ENCODE peak calls at places on chromosomes 6 and 20, in ten cellular contexts. N, Q, D, Z, C, B, T, P, U and A are unnamed samples.

GRCh38 chr6:108699290-108700041 is 138.7 kb downstream of the FOXO3 start:
- DNase-seq in Q (peak), U (no peak), P (no peak), B (no peak), Z (no peak), C (peak), N (no peak), D (no peak), T (no peak), A (no peak)

GRCh38 chr6:93819189-93819588 is 399.8 kb upstream of the EPHA7 start:
- DNase-seq in Z (no peak), P (no peak), D (no peak), U (no peak), C (no peak), N (no peak), B (no peak), Q (peak), T (no peak), A (no peak)

GRCh38 chr6:110534731-110535164 is 58.3 kb upstream of the SLC22A16 start:
- DNase-seq in N (no peak), B (no peak), U (peak), D (no peak), C (no peak), Q (peak), P (no peak), T (no peak), Z (no peak), A (no peak)

GRCh38 chr20:51563141-51563596 is 20.6 kb upstream of the NFATC2 start:
- DNase-seq in T (no peak), Z (no peak), U (peak), B (no peak), Q (no peak), N (no peak), C (peak), P (no peak), D (no peak), A (no peak)

GRCh38 chr20:19026121-19026878 is 186.1 kb upstream of the SLC24A3 start:
- DNase-seq in N (no peak), P (no peak), C (peak), T (no peak), Q (no peak), U (no peak), Z (no peak), D (no peak), B (no peak), A (peak)

GRCh38 chr20:50855498-50856474 is 60.9 kb downstream of the BCAS4 start:
- DNase-seq in C (peak), T (no peak), D (peak), B (peak), Z (no peak), N (peak), Q (no peak), P (no peak), U (no peak), A (no peak)

GRCh38 chr20:53409177-53409576 is 184.5 kb downstream of the ZNF217 start:
- DNase-seq in P (no peak), T (no peak), C (no peak), D (no peak), Q (no peak), N (no peak), U (no peak), B (no peak), Z (no peak), A (no peak)

GRCh38 chr6:11215773-11216172 is 16.7 kb downstream of the NEDD9 start:
- DNase-seq in C (no peak), Z (no peak), D (peak), U (no peak), B (peak), Q (no peak), T (no peak), N (no peak), P (no peak), A (no peak)

GRCh38 chr20:7608246-7608645 is 332.0 kb downstream of the HAO1 start:
- DNase-seq in P (no peak), T (no peak), Z (no peak), C (no peak), D (no peak), Q (peak), B (no peak), N (no peak), U (no peak), A (no peak)

GRCh38 chr6:26328265-26328844 is 36.6 kb upstream of the BTN3A2 start:
- DNase-seq in P (no peak), T (no peak), U (no peak), D (no peak), C (no peak), Q (no peak), B (no peak), Z (no peak), N (no peak), A (no peak)

GRCh38 chr6:155273438-155273837 is 9.6 kb downstream of the CLDN20 start:
- DNase-seq in P (no peak), B (no peak), C (peak), Q (peak), T (no peak), U (no peak), Z (no peak), D (no peak), N (peak), A (no peak)

GRCh38 chr6:75201901-75202672 is 3.8 kb downstream of the COL12A1 start:
- DNase-seq in N (peak), D (no peak), Q (peak), T (no peak), Z (no peak), U (peak), C (peak), P (no peak), B (no peak), A (peak)

GRCh38 chr20:63226020-63226943 is 9.4 kb upstream of the BIRC7 start:
- DNase-seq in U (no peak), Z (no peak), T (no peak), P (no peak), D (no peak), C (no peak), N (no peak), B (no peak), Q (no peak), A (no peak)

GRCh38 chr20:57627972-57628650 is 7.9 kb upstream of the ZBP1 start:
- DNase-seq in Z (peak), B (no peak), U (peak), P (no peak), T (peak), C (peak), D (no peak), N (no peak), Q (peak), A (peak)

GRCh38 chr20:58228484-58229197 is at the start of gene ANKRD60:
- DNase-seq in D (no peak), Z (peak), P (no peak), C (peak), N (peak), Q (peak), U (no peak), T (peak), B (no peak), A (peak)

GRCh38 chr6:15350386-15351083 is 104.7 kb downstream of the JARID2 start:
- DNase-seq in B (no peak), P (no peak), D (no peak), U (no peak), Q (peak), C (no peak), Z (no peak), N (no peak), T (no peak), A (no peak)

GRCh38 chr6:1200706-1201105 is 111.2 kb upstream of the FOXQ1 start:
- DNase-seq in U (no peak), C (peak), T (no peak), Q (peak), Z (no peak), D (no peak), P (peak), N (no peak), B (no peak), A (no peak)

DNA sequence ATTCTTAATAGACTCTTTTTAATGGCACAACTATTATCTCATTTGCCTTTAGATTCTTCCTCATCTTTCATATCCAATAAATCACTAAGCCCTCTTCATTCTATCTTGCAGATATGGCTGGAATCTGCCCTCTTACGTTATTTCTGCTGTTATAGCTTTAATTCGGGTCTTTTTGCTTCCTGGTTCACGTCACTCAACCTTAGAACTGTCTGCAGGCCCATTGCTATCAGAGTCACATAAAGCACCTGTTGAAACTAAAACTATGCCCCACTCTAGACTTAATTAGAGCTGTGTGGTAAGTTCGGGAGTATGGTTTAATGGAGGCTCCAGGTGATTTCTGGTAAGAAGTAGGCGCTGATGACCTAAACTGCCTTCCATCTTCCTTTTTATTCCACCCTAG is 988 bp downstream of the QRSL1 start:
- DNase-seq in P (no peak), U (no peak), Z (no peak), D (no peak), B (no peak), Q (no peak), C (peak), T (no peak), N (no peak), A (no peak)
- TF ChIP-seq CTCF in P (no peak), U (no peak), Z (no peak), D (no peak), B (no peak), Q (no peak), C (no peak), T (no peak), N (no peak), A (no peak)

GRCh38 chr6:42403415-42403814 is 48.3 kb downstream of the TRERF1 start:
- DNase-seq in N (no peak), Z (no peak), B (no peak), T (no peak), Q (no peak), P (no peak), U (no peak), D (no peak), C (peak), A (no peak)
- TF ChIP-seq CTCF in N (peak), Z (no peak), B (no peak), T (no peak), Q (no peak), P (no peak), U (no peak), D (no peak), C (no peak), A (no peak)

DNA sequence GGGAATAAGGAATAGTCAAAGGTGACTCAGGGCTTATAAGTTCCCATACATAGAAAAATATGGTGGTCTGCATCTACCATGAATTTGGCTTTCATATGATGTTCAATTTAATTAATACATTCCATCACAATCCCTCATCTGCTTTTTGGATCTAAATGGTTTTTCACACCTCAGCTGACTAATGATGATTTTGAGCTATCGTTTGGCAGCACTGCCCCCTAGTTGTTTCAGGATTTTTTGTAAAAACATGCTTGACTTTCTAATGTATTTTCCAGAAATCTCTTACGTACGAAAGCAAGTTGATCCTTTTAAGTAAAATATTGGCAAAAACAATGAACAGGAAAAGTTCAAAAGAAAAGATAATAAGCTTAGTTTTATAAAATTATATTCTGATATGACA is 408.6 kb upstream of the ADGRB3 start:
- DNase-seq in P (no peak), C (no peak), D (no peak), Q (peak), B (no peak), T (no peak), N (no peak), Z (no peak), U (no peak), A (no peak)
- TF ChIP-seq CTCF in P (no peak), C (peak), D (no peak), Q (peak), B (peak), T (no peak), N (peak), Z (no peak), U (peak), A (peak)

DNA sequence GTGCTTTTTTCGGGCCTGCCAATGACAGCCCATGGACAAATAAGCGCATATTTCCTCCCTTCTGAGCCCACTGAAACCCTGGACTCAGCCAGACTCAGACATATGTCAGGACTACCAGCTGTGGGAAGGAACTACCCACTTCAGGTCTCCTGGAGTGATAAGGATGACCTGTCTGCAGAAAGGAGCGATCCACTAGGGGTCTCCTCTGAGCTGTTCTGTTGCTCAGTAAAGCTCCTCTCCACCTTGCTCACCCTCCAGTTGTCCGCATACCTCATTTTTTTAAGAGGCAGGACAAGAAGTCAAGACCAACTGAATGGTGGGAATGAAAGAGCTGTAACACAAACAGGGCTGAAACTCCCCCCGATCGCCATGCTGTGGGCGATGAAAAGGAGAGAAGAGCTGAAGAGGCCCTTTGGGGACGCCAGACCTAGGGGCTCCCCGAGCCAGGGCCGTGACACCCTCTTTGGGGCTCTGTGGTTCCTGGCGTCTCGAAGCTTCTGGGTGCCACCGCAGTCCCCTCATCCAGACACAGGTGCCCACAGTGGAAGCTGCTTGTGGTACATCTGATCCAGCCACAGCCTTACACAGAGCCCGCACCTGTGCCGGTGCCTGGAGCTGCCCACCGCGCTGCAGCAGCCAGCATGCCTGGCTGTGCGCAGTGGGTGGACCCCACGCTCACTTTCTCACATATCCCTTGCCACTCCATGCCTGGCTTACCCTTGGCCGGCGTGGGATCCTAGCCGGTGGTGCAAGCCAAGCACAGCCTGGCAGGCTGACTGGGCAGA is 68.8 kb downstream of the EYS start:
- DNase-seq in N (peak), Z (no peak), C (peak), U (no peak), P (no peak), D (no peak), B (no peak), T (no peak), Q (no peak), A (no peak)
- TF ChIP-seq CTCF in N (peak), Z (no peak), C (peak), U (no peak), P (no peak), D (no peak), B (no peak), T (no peak), Q (no peak), A (no peak)

GRCh38 chr6:30912746-30913520 is 1.1 kb upstream of the VARS2 start:
- DNase-seq in N (no peak), D (no peak), Q (no peak), B (no peak), T (no peak), Z (no peak), U (no peak), C (no peak), P (no peak), A (no peak)

GRCh38 chr6:30908700-30909099 is 693 bp downstream of the GTF2H4 start:
- DNase-seq in Q (no peak), U (no peak), D (no peak), Z (no peak), P (no peak), B (no peak), T (no peak), N (no peak), C (no peak), A (no peak)

GRCh38 chr6:30903236-30903635 is 4.8 kb upstream of the GTF2H4 start:
- DNase-seq in Z (no peak), B (no peak), P (no peak), C (no peak), D (no peak), N (no peak), Q (no peak), T (no peak), U (no peak), A (no peak)

GRCh38 chr6:30902709-30903108 is 5.3 kb upstream of the GTF2H4 start:
- DNase-seq in B (no peak), Z (no peak), N (no peak), P (no peak), Q (no peak), C (no peak), U (no peak), T (no peak), D (no peak), A (no peak)

GRCh38 chr6:30907758-30908591 is at the start of gene GTF2H4:
- DNase-seq in D (peak), Z (peak), Q (peak), N (peak), C (peak), T (peak), P (peak), U (peak), B (peak), A (peak)
- TF ChIP-seq CTCF in D (no peak), Z (no peak), Q (no peak), N (no peak), C (no peak), T (no peak), P (no peak), U (no peak), B (no peak), A (no peak)

DNA sequence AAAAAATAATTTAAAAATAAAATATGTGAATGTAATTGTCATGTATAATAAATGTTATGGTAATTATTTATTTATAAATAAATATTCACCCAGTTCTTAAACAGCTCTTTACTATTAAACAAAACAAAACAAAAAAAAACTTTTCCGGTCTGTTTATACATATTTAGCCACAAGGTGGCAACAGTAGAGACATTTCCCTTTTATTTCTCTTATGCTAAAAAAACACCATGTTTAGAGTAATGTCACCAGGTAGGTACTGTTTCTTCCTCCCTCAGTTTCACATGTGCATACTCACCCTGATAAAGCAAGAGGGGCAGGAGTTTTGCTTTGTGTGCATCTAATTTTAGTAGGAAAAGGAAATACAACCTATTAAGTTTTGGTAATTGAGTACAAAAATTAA is 610.4 kb upstream of the IMPG1 start:
- DNase-seq in P (no peak), Q (peak), T (no peak), U (no peak), Z (no peak), B (no peak), D (no peak), C (peak), N (no peak), A (peak)
- TF ChIP-seq CTCF in P (peak), Q (peak), T (no peak), U (peak), Z (no peak), B (peak), D (peak), C (peak), N (peak), A (no peak)

GRCh38 chr20:56204206-56204605 is 44.3 kb upstream of the MC3R start:
- DNase-seq in D (no peak), U (no peak), Q (no peak), B (no peak), Z (no peak), N (no peak), T (no peak), P (no peak), C (no peak), A (no peak)

GRCh38 chr20:56208121-56208520 is 40.4 kb upstream of the MC3R start:
- DNase-seq in Z (no peak), Q (no peak), T (no peak), B (no peak), P (no peak), N (no peak), D (no peak), C (no peak), U (no peak), A (no peak)

GRCh38 chr20:56202493-56203077 is 45.9 kb upstream of the MC3R start:
- DNase-seq in B (no peak), Q (peak), Z (no peak), P (no peak), U (no peak), N (no peak), C (peak), T (no peak), D (no peak), A (peak)

GRCh38 chr20:56207656-56208055 is 40.9 kb upstream of the MC3R start:
- DNase-seq in U (no peak), Q (no peak), B (no peak), Z (no peak), P (no peak), C (no peak), T (no peak), N (no peak), D (no peak), A (no peak)

GRCh38 chr20:56205350-56205749 is 43.2 kb upstream of the MC3R start:
- DNase-seq in U (no peak), D (no peak), Z (no peak), T (no peak), C (no peak), Q (no peak), P (no peak), B (no peak), N (no peak), A (no peak)
- TF ChIP-seq CTCF in U (no peak), D (no peak), Z (no peak), T (no peak), C (peak), Q (no peak), P (no peak), B (no peak), N (no peak), A (no peak)